ENCODE peak calls at places on chromosomes 16 and 17, in six cellular contexts. One of them, this sample, is unnamed.

GRCh38 chr16:85005278-85006069 is 5.9 kb downstream of the ZDHHC7 start:
- DNase-seq in fibroblast of villous mesenchyme: peak
- DNase-seq in cerebellum: no peak
- DNase-seq in effector memory CD4-positive, alpha-beta T cell: no peak
- DNase-seq in GM13977: no peak
- DNase-seq in AG04450: no peak
- DNase-seq in this sample: no peak

GRCh38 chr17:41651625-41652460 is 27.5 kb upstream of the KRT17 start:
- DNase-seq in GM13977: no peak
- DNase-seq in AG04450: no peak
- DNase-seq in cerebellum: no peak
- DNase-seq in fibroblast of villous mesenchyme: no peak
- DNase-seq in effector memory CD4-positive, alpha-beta T cell: no peak
- DNase-seq in this sample: no peak

GRCh38 chr17:45261577-45262515 is at the start of gene SPATA32:
- DNase-seq in cerebellum: peak
- DNase-seq in GM13977: peak
- DNase-seq in effector memory CD4-positive, alpha-beta T cell: peak
- DNase-seq in fibroblast of villous mesenchyme: peak
- DNase-seq in AG04450: no peak
- DNase-seq in this sample: no peak

GRCh38 chr17:49520386-49521087 is 25.4 kb downstream of the NGFR start:
- DNase-seq in effector memory CD4-positive, alpha-beta T cell: no peak
- DNase-seq in GM13977: no peak
- DNase-seq in AG04450: no peak
- DNase-seq in cerebellum: no peak
- DNase-seq in fibroblast of villous mesenchyme: no peak
- DNase-seq in this sample: no peak

GRCh38 chr17:7440113-7440822 is 956 bp downstream of the FGF11 start:
- DNase-seq in effector memory CD4-positive, alpha-beta T cell: no peak
- DNase-seq in GM13977: peak
- DNase-seq in cerebellum: no peak
- DNase-seq in AG04450: no peak
- DNase-seq in fibroblast of villous mesenchyme: peak
- DNase-seq in this sample: no peak

GRCh38 chr17:30906101-30906911 is at the start of gene TEFM:
- DNase-seq in cerebellum: peak
- DNase-seq in fibroblast of villous mesenchyme: peak
- DNase-seq in AG04450: peak
- DNase-seq in effector memory CD4-positive, alpha-beta T cell: peak
- DNase-seq in GM13977: peak
- DNase-seq in this sample: peak

GRCh38 chr17:77735051-77735340 is 223.5 kb upstream of the TNRC6C start:
- DNase-seq in AG04450: no peak
- DNase-seq in cerebellum: no peak
- DNase-seq in fibroblast of villous mesenchyme: no peak
- DNase-seq in effector memory CD4-positive, alpha-beta T cell: no peak
- DNase-seq in GM13977: no peak
- DNase-seq in this sample: no peak

GRCh38 chr17:71057938-71058337 is 888.6 kb downstream of the KCNJ2 start:
- DNase-seq in GM13977: no peak
- DNase-seq in effector memory CD4-positive, alpha-beta T cell: no peak
- DNase-seq in cerebellum: no peak
- DNase-seq in fibroblast of villous mesenchyme: no peak
- DNase-seq in AG04450: no peak
- DNase-seq in this sample: no peak

GRCh38 chr17:78973196-78973595 is 6.5 kb downstream of the LGALS3BP start:
- DNase-seq in effector memory CD4-positive, alpha-beta T cell: no peak
- DNase-seq in fibroblast of villous mesenchyme: no peak
- DNase-seq in AG04450: no peak
- DNase-seq in cerebellum: no peak
- DNase-seq in GM13977: no peak
- DNase-seq in this sample: no peak

This sample was measured in kidney epithelial cell.